ENCODE peak calls at places on chromosome 13, in ten cellular contexts. R, O, P, M, U, F, J, C, S and Y are unnamed samples.

GRCh38 chr13:33052446-33052845 is 36.2 kb downstream of the KL start:
- DNase-seq in R (no peak), O (peak; percentile 53), P (no peak), M (no peak), U (no peak), F (no peak), J (no peak), C (no peak), S (no peak), Y (no peak)

GRCh38 chr13:101115762-101116161 is 300.5 kb downstream of the NALCN start:
- DNase-seq in R (no peak), O (no peak), P (no peak), M (no peak), U (no peak), F (no peak), J (no peak), C (no peak), S (no peak), Y (no peak)

GRCh38 chr13:80721689-80722088 is 380.8 kb upstream of the SPRY2 start:
- DNase-seq in R (no peak), O (no peak), P (no peak), M (no peak), U (no peak), F (no peak), J (no peak), C (no peak), S (no peak), Y (no peak)

GRCh38 chr13:93786846-93787245 is 560.2 kb downstream of the GPC6 start:
- DNase-seq in R (no peak), O (no peak), P (no peak), M (no peak), U (no peak), F (no peak), J (no peak), C (no peak), S (no peak), Y (no peak)

GRCh38 chr13:70723732-70724131 is 615.5 kb upstream of the KLHL1 start:
- DNase-seq in R (no peak), O (no peak), P (no peak), M (no peak), U (no peak), F (peak; percentile 62), J (no peak), C (no peak), S (no peak), Y (no peak)

GRCh38 chr13:60627071-60627686 is 230.2 kb downstream of the TDRD3 start:
- DNase-seq in R (no peak), O (peak; percentile 3), P (no peak), M (peak; percentile 6), U (no peak), F (peak; percentile 42), J (no peak), C (no peak), S (no peak), Y (no peak)

GRCh38 chr13:83221256-83221655 is 661.0 kb downstream of the SLITRK1 start:
- DNase-seq in R (no peak), O (no peak), P (no peak), M (no peak), U (no peak), F (no peak), J (no peak), C (no peak), S (no peak), Y (no peak)

GRCh38 chr13:38981096-38981495 is 9.5 kb downstream of the STOML3 start:
- DNase-seq in R (no peak), O (no peak), P (no peak), M (no peak), U (no peak), F (no peak), J (no peak), C (no peak), S (no peak), Y (no peak)

GRCh38 chr13:51168623-51169022 is 53.6 kb upstream of the FAM124A start:
- DNase-seq in R (no peak), O (no peak), P (no peak), M (no peak), U (no peak), F (no peak), J (no peak), C (no peak), S (no peak), Y (no peak)

GRCh38 chr13:31896427-31896826 is 135.1 kb upstream of the FRY start:
- DNase-seq in R (no peak), O (peak; percentile 63), P (peak; percentile 35), M (no peak), U (no peak), F (no peak), J (no peak), C (no peak), S (no peak), Y (no peak)

GRCh38 chr13:85638265-85638664 is 161.0 kb downstream of the SLITRK6 start:
- DNase-seq in R (no peak), O (no peak), P (no peak), M (no peak), U (no peak), F (no peak), J (no peak), C (no peak), S (no peak), Y (no peak)

GRCh38 chr13:60267498-60268202 is 103.9 kb upstream of the DIAPH3 start:
- DNase-seq in R (peak; percentile 7), O (no peak), P (no peak), M (no peak), U (no peak), F (peak; percentile 2), J (no peak), C (no peak), S (no peak), Y (no peak)

GRCh38 chr13:26664942-26665341 is 95.6 kb downstream of the GPR12 start:
- DNase-seq in R (no peak), O (no peak), P (no peak), M (no peak), U (no peak), F (no peak), J (no peak), C (no peak), S (no peak), Y (no peak)

GRCh38 chr13:46062190-46062589 is 9.6 kb upstream of the ZC3H13 start:
- DNase-seq in R (no peak), O (peak; percentile 61), P (no peak), M (peak; percentile 25), U (no peak), F (no peak), J (no peak), C (no peak), S (no peak), Y (no peak)

GRCh38 chr13:108528303-108528702 is 101.1 kb upstream of the MYO16 start:
- DNase-seq in R (no peak), O (no peak), P (no peak), M (no peak), U (no peak), F (no peak), J (no peak), C (no peak), S (no peak), Y (no peak)

GRCh38 chr13:35621989-35622388 is 145.5 kb upstream of the MAB21L1 start:
- DNase-seq in R (no peak), O (peak; percentile 2), P (no peak), M (no peak), U (no peak), F (peak; percentile 27), J (no peak), C (no peak), S (no peak), Y (no peak)

GRCh38 chr13:109706015-109706715 is 80.2 kb downstream of the IRS2 start:
- DNase-seq in R (no peak), O (no peak), P (no peak), M (no peak), U (no peak), F (no peak), J (no peak), C (no peak), S (no peak), Y (no peak)

GRCh38 chr13:110062077-110062776 is 244.7 kb downstream of the COL4A1 start:
- DNase-seq in R (no peak), O (peak; percentile 20), P (peak; percentile 48), M (no peak), U (peak; percentile 38), F (no peak), J (no peak), C (no peak), S (no peak), Y (no peak)

DNA sequence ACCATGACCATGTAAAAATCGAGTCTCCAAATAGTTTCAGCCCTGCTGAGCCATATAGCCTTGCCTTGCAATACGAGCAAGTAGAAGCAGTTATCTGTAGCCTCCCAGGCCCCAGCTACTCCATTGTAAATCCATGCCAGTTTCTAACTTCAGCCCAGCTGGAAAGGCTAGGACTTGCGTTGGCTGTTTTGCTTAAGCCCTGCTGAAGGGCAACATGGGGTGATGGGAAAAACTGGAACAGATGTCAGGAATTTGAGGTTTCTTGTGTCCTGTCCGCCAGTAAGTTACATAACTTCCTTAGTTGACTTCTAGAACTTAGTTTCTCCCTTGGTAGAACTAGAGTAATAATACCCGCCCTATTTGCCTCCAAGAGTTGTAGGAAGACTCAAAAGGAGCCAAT is 216.0 kb upstream of the SERP2 start:
- DNase-seq in R (no peak), O (no peak), P (no peak), M (no peak), U (no peak), F (no peak), J (no peak), C (no peak), S (no peak), Y (no peak)
- H3K4me1 ChIP-seq in R (peaks cover 6% of the 10 kb centered on the region), O (peaks cover 7% of the 10 kb centered on the region), P (peaks cover 33% of the 10 kb centered on the region), M (peaks cover 30% of the 10 kb centered on the region), U (no peaks in the 10 kb centered on the region), F (peaks cover 3% of the 10 kb centered on the region), J (peaks cover 39% of the 10 kb centered on the region), C (no peaks in the 10 kb centered on the region), S (peaks cover 9% of the 10 kb centered on the region), Y (peaks cover 8% of the 10 kb centered on the region)

GRCh38 chr13:30371649-30372265 is 50.5 kb upstream of the UBE2L5 start:
- DNase-seq in R (peak; percentile 54), O (peak; percentile 82), P (no peak), M (no peak), U (no peak), F (peak; percentile 36), J (peak; percentile 71), C (no peak), S (no peak), Y (no peak)
- TF ChIP-seq POLR2A in R (no peak), O (no peak), P (no peak), M (no peak), U (no peak), F (no peak), J (no peak), C (no peak), S (no peak), Y (no peak)

DNA sequence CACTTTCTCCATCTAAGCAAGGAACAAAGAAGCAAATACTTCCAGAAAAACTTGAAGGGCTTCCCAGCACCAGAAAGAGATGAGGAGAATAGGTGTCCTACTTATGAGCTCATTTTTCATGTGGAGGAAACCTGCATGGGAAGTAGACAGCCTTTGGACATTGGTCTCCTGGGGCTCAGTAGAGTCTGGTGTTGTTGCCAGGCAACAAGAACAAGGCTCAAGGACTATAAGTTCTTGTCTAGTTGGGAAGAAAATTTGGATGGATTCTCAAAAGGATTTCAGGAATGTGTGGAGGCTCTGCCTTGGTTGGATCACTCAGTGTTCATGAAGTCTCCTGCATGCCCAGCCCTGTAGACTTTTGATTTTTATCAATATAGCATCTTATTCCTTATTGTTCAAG is 84.5 kb downstream of the MBNL2 start:
- DNase-seq in R (no peak), O (no peak), P (no peak), M (no peak), U (no peak), F (no peak), J (no peak), C (no peak), S (no peak), Y (no peak)
- H3K4me1 ChIP-seq in R (no peaks in the 10 kb centered on the region), O (peaks cover 25% of the 10 kb centered on the region), P (peaks cover 55% of the 10 kb centered on the region), M (peaks cover 71% of the 10 kb centered on the region), U (no peaks in the 10 kb centered on the region), F (peaks cover 52% of the 10 kb centered on the region), J (peaks cover 60% of the 10 kb centered on the region), C (peaks cover 77% of the 10 kb centered on the region), S (peaks cover 12% of the 10 kb centered on the region), Y (peaks cover 16% of the 10 kb centered on the region)

GRCh38 chr13:36819064-36819810 is at the start of gene RFXAP:
- DNase-seq in R (peak; percentile 81), O (peak; percentile 81), P (peak; percentile 92), M (peak; percentile 55), U (peak; percentile 66), F (peak; percentile 88), J (peak; percentile 93), C (peak; percentile 90), S (peak; percentile 86), Y (peak; percentile 89)
- TF ChIP-seq POLR2A in R (peak; percentile 61), O (no peak), P (no peak), M (peak; percentile 54), U (peak; percentile 29), F (peak; percentile 48), J (no peak), C (peak; percentile 48), S (peak; percentile 77), Y (peak; percentile 54)